ENCODE peak calls at places on chromosomes 16 and 17, in five cellular contexts. V, G, Z, M and L are unnamed samples.

GRCh38 chr16:4709481-4709880 is 16.1 kb downstream of the NUDT16L1 start:
- DNase-seq in V (no peak), G (no peak), Z (peak), M (no peak), L (no peak)

GRCh38 chr16:68402748-68403040 is 45.6 kb downstream of the SMPD3 start:
- DNase-seq in V (no peak), G (peak), Z (no peak), M (no peak), L (no peak)

GRCh38 chr17:29616300-29617048 is 6.2 kb downstream of the CORO6 start:
- DNase-seq in V (no peak), G (peak), Z (no peak), M (no peak), L (no peak)

GRCh38 chr16:88705076-88705684 is 1.0 kb downstream of the RNF166 start:
- DNase-seq in V (no peak), G (no peak), Z (no peak), M (no peak), L (no peak)

GRCh38 chr16:48612621-48613020 is 2.6 kb upstream of the N4BP1 start:
- DNase-seq in V (no peak), G (no peak), Z (no peak), M (no peak), L (no peak)

GRCh38 chr16:89395150-89396142 is 94.9 kb downstream of the ANKRD11 start:
- DNase-seq in V (peak), G (no peak), Z (peak), M (peak), L (no peak)

GRCh38 chr16:50884066-50884860 is 142.4 kb downstream of the CYLD start:
- DNase-seq in V (no peak), G (peak), Z (no peak), M (no peak), L (peak)

GRCh38 chr17:17463821-17464220 is 13.0 kb upstream of the MED9 start:
- DNase-seq in V (no peak), G (no peak), Z (no peak), M (no peak), L (no peak)

GRCh38 chr17:81854974-81855774 is 5.2 kb downstream of the P4HB start:
- DNase-seq in V (no peak), G (peak), Z (no peak), M (no peak), L (no peak)

GRCh38 chr17:75645889-75646625 is 12.8 kb downstream of the SMIM5 start:
- DNase-seq in V (no peak), G (no peak), Z (no peak), M (no peak), L (peak)

GRCh38 chr17:27532269-27533067 is 76.2 kb downstream of the KSR1 start:
- DNase-seq in V (peak), G (peak), Z (no peak), M (peak), L (no peak)

GRCh38 chr17:29163563-29163962 is 16.6 kb downstream of the MYO18A start:
- DNase-seq in V (no peak), G (no peak), Z (no peak), M (no peak), L (no peak)

GRCh38 chr17:67800495-67800928 is 24.8 kb upstream of the BPTF start:
- DNase-seq in V (peak), G (peak), Z (peak), M (peak), L (peak)

GRCh38 chr17:42984486-42984885 is 4.1 kb downstream of the RUNDC1 start:
- DNase-seq in V (no peak), G (no peak), Z (no peak), M (no peak), L (no peak)

GRCh38 chr17:42980766-42981397 is 517 bp downstream of the RUNDC1 start:
- DNase-seq in V (no peak), G (peak), Z (peak), M (peak), L (peak)

GRCh38 chr17:42980274-42980765 is at the start of gene RUNDC1:
- DNase-seq in V (peak), G (peak), Z (peak), M (peak), L (peak)

GRCh38 chr17:42979511-42980273 is at the start of gene PTGES3L:
- DNase-seq in V (no peak), G (peak), Z (peak), M (peak), L (peak)

DNA sequence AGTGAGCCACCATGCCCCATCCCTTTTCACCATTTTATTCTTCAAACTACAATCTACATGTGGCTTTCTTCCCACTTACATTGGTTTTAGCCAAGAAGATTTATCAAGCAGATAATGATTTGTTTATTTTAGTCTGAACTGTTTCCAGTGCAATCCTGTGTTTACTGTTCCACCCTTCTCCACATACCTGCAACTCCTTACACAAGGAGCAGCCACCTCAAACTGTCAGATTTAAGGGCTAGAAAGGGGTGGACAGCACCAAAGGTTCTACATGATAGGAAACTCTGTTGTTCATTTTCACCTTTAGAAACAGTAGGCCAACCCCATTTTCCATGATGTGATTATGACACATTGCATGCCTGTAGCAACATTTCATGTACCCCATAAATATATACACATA is 1.9 kb downstream of the RUNDC1 start:
- DNase-seq in V (no peak), G (no peak), Z (no peak), M (no peak), L (no peak)
- TF ChIP-seq CTCF in V (no peak), G (no peak), Z (no peak), M (no peak), L (no peak)

GRCh38 chr16:1964046-1964505 is 550 bp downstream of the RPS2 start:
- DNase-seq in V (no peak), G (no peak), Z (no peak), M (no peak), L (no peak)
- TF ChIP-seq CTCF in V (no peak), G (no peak), Z (no peak), M (no peak), L (no peak)

GRCh38 chr17:44074231-44074910 is 3.8 kb downstream of the G6PC3 start:
- DNase-seq in V (no peak), G (no peak), Z (no peak), M (no peak), L (no peak)
- TF ChIP-seq CTCF in V (no peak), G (no peak), Z (no peak), M (no peak), L (no peak)

GRCh38 chr16:8631818-8632217 is 10.3 kb downstream of the METTL22 start:
- DNase-seq in V (no peak), G (no peak), Z (no peak), M (no peak), L (no peak)

GRCh38 chr16:8639694-8640093 is 18.2 kb downstream of the METTL22 start:
- DNase-seq in V (no peak), G (no peak), Z (no peak), M (no peak), L (no peak)

GRCh38 chr16:8632675-8633182 is 11.2 kb downstream of the METTL22 start:
- DNase-seq in V (no peak), G (no peak), Z (peak), M (no peak), L (no peak)

GRCh38 chr16:8631373-8631772 is 9.9 kb downstream of the METTL22 start:
- DNase-seq in V (no peak), G (no peak), Z (no peak), M (no peak), L (no peak)

DNA sequence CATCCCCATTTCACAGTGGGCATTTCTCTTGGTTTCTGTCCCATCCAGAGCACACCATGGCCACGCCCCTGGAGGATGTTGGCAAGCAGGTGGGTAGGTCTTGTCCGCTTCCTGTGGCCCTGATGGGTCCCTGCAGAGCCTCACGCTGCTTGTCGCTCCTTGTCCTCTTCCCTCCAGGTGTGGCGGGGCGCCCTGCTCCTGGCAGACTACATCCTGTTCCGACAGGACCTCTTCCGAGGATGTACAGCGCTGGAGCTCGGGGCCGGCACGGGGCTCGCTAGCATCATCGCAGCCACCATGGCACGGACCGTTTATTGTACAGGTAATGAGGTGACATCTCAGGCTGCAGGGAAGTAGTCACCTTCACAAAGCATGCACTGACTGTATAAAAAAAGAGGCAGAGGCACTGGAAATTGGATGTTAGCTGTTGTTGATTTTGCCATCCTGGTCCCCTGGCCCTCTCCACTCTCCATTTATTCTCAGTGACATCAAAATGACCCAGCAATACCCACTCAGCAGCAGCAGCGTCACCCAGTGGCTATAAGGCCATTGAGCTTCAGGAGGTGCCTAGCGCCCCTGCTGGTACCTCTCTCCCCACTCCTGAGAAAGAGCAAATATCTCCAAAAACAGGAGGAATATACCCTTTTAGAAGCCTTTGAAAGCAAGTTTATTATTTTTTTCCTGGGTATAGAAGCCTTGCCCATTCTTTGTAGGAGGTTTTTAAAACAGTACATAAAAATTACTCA is 13.7 kb downstream of the METTL22 start:
- DNase-seq in V (no peak), G (peak), Z (no peak), M (peak), L (no peak)
- TF ChIP-seq CTCF in V (peak), G (peak), Z (no peak), M (peak), L (no peak)

DNA sequence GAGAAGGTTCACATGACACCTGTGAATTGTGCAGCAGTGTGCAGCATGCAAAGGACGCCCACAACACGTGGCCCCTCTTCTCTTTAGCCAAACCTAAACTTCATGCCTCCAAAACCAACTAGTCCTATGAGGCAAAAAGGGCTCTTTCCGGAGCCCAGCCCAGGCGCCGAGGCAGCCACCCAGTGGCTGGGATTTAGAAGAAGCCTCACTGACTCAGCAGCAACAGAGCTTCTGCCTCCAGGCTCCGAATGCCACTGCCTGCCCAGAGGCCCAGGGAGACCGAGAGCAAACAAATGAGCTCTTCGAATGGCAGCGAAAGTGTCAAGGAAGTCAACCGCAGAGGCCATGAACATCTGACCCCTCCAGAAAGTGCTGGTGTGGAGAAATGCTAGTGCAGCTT is 157.9 kb upstream of the RPL38 start:
- DNase-seq in V (no peak), G (no peak), Z (no peak), M (no peak), L (no peak)
- TF ChIP-seq CTCF in V (no peak), G (no peak), Z (no peak), M (no peak), L (no peak)

GRCh38 chr16:52581530-52581929 is 34.6 kb upstream of the TOX3 start:
- DNase-seq in V (no peak), G (peak), Z (no peak), M (no peak), L (no peak)
- TF ChIP-seq CTCF in V (no peak), G (peak), Z (no peak), M (no peak), L (no peak)